ENCODE peak calls at places on chromosomes 12 and 14, in ten cellular contexts. Y is WERI-Rb-1, X is AG04450, K is transverse colon, U is choroid plexus epithelial cell, A is fibroblast of lung, T is lower leg skin, B is cardiac fibroblast, V is esophagus squamous epithelium, J is stomach. H is an unnamed sample.

GRCh38 chr14:33297565-33297964 is 358.9 kb downstream of the NPAS3 start:
- DNase-seq in V (no peak), T (no peak), U (peak; percentile 4), Y (no peak), J (no peak), B (no peak), K (no peak), X (no peak), A (no peak), H (no peak)

GRCh38 chr14:24425704-24426103 is 3.8 kb downstream of the CBLN3 start:
- DNase-seq in B (peak; percentile 91), U (peak; percentile 93), A (peak; percentile 74), K (no peak), Y (no peak), V (no peak), T (no peak), X (no peak), J (no peak), H (peak; percentile 74)

GRCh38 chr12:77947326-77947725 is 116.6 kb downstream of the NAV3 start:
- DNase-seq in T (no peak), B (peak; percentile 71), K (no peak), Y (no peak), V (no peak), U (peak; percentile 89), A (peak; percentile 81), J (no peak), X (no peak), H (peak; percentile 45)

GRCh38 chr12:1289371-1290155 is 298.5 kb downstream of the ERC1 start:
- DNase-seq in A (no peak), T (no peak), K (no peak), X (no peak), Y (no peak), U (peak; percentile 8), J (no peak), V (no peak), B (peak; percentile 7), H (no peak)

GRCh38 chr12:96687719-96688118 is 198.3 kb downstream of the CFAP54 start:
- DNase-seq in A (no peak), J (no peak), X (no peak), K (no peak), B (peak; percentile 20), T (no peak), Y (no peak), U (no peak), V (no peak), H (no peak)

GRCh38 chr14:29894030-29894429 is 33.6 kb downstream of the PRKD1 start:
- DNase-seq in U (no peak), A (no peak), T (no peak), K (no peak), X (no peak), Y (no peak), B (no peak), J (no peak), V (no peak), H (no peak)

GRCh38 chr12:9646794-9647622 is 22.5 kb upstream of the CLEC2D start:
- DNase-seq in X (no peak), J (no peak), U (peak; percentile 48), B (peak; percentile 26), Y (no peak), V (no peak), A (peak; percentile 36), K (no peak), T (no peak), H (no peak)

GRCh38 chr14:97523936-97524335 is 726.8 kb downstream of the VRK1 start:
- DNase-seq in X (no peak), K (no peak), B (no peak), T (no peak), Y (no peak), J (no peak), U (no peak), V (no peak), A (no peak), H (no peak)

GRCh38 chr12:129753596-129753995 is 150.2 kb downstream of the TMEM132D start:
- DNase-seq in Y (no peak), A (no peak), U (peak; percentile 77), B (peak; percentile 8), J (no peak), K (no peak), T (no peak), X (no peak), V (no peak), H (no peak)

GRCh38 chr14:37992489-37992888 is 215.2 kb upstream of the SSTR1 start:
- DNase-seq in V (no peak), T (no peak), U (no peak), A (no peak), B (no peak), J (no peak), X (no peak), Y (peak; percentile 33), K (no peak), H (no peak)

GRCh38 chr12:10027311-10028099 is 3.0 kb upstream of the CLEC9A start:
- DNase-seq in A (peak; percentile 5), X (no peak), B (no peak), T (no peak), Y (no peak), J (no peak), U (peak; percentile 49), V (no peak), K (no peak), H (peak; percentile 6)

GRCh38 chr12:68294246-68294645 is 37.9 kb downstream of the MDM1 start:
- DNase-seq in T (no peak), U (peak; percentile 25), V (no peak), Y (no peak), B (no peak), K (no peak), X (no peak), A (peak; percentile 16), J (no peak), H (no peak)

GRCh38 chr12:40620564-40621019 is 71.6 kb upstream of the CNTN1 start:
- DNase-seq in U (no peak), A (no peak), J (no peak), T (no peak), B (no peak), X (no peak), V (no peak), K (no peak), Y (no peak), H (no peak)

GRCh38 chr12:40618621-40619020 is 73.6 kb upstream of the CNTN1 start:
- DNase-seq in J (no peak), V (no peak), A (no peak), Y (no peak), T (no peak), U (peak; percentile 37), K (no peak), B (no peak), X (no peak), H (peak; percentile 1)

GRCh38 chr12:40616383-40616900 is 75.8 kb upstream of the CNTN1 start:
- DNase-seq in X (no peak), J (no peak), B (no peak), A (no peak), V (no peak), T (no peak), U (no peak), K (no peak), Y (no peak), H (no peak)

GRCh38 chr12:40622246-40622838 is 69.9 kb upstream of the CNTN1 start:
- DNase-seq in K (peak; percentile 41), X (no peak), V (no peak), T (peak; percentile 90), J (peak; percentile 55), Y (peak; percentile 45), U (peak; percentile 77), A (peak; percentile 56), B (peak; percentile 49), H (peak; percentile 77)
- TF ChIP-seq CTCF in K (peak; percentile 71), X (peak; percentile 54), V (peak; percentile 63), T (no peak), J (peak; percentile 39), Y (peak; percentile 55), U (peak; percentile 77), A (peak; percentile 67), B (peak; percentile 62), H (peak; percentile 62)

DNA sequence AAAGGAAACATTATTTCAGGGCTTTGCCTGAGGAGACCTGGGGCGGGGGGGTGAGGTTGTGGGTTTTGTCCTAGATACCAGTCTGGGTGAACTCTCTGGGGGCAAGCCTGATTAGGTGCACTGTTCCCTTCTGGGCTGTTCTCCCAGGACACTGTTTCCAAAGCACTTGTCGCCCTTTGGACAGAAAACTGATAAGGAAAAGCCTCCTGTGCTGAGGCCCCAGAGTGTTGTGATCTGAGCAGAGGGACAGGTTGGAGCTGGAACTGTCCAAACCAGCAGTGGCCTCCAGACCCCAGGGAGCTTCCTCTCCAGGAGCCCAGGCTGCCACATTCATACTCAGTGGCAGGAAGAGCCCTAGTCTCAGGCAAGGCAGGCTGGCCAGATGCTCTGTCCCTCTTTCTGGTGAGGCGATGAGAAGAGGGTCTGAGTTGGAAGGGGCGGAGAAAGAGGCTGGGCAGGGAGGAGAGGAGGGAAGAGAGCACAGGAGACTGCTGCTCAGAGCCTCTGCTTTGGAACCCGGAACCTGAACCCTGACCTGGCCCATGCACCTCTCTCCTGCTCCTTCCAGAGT is 1.9 kb downstream of the GALNT16 start:
- DNase-seq in A (no peak), T (no peak), V (no peak), K (no peak), U (no peak), X (no peak), J (no peak), Y (no peak), B (no peak), H (no peak)
- H3K4me3 ChIP-seq in A (no peak overlapping the region), T (no peak overlapping the region), V (peak overlapping the region; percentile 72), K (peak overlapping the region; percentile 57), U (no peak overlapping the region), X (no peak overlapping the region), J (peak overlapping the region; percentile 55), Y (no peak overlapping the region), B (no peak overlapping the region), H (peak overlapping the region; percentile 84)

DNA sequence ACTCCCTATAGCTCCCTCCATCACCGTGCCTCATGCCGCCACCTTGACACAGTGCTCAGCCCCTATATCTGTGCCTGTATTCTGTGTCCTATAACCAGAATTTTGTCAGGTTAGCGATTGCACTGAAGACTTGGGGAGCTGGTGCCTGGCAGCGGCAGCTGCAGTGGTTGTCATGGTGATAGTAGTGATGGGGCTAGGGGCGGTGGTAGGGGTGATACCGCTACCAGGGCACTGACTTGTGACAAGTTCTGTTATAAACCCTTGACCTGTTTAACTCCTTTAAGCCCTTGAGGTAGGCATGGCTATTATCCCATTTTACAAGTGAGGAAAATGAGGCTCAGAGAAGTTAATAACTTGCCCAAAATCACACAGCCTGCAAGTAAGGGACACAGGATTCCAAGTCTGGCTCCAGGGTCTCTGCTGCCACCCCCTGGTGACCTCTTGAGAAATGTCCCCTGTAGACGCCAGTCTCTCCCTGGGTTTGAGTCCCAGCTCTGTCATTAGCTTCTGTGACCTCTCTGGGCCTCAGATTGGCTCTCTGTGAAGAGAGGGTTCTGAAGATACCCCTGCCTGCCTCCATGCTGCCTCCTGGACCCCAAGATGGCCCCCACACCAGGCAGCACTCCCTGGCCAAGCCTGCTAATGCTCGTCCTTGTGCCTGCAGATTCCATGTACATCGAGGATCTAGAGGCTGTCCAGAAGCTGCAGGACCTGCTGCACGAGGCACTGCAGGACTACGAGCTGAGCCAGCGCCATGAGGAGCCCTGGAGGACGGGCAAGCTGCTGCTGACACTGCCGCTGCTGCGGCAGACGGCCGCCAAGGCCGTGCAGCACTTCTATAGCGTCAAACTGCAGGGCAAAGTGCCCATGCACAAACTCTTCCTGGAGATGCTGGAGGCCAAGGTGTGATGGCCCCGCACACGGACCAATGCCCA is 121.9 kb downstream of the ESRRB start:
- DNase-seq in T (no peak), B (no peak), V (no peak), A (no peak), X (no peak), J (no peak), U (no peak), Y (peak; percentile 52), K (no peak), H (no peak)
- TF ChIP-seq CTCF in T (no peak), B (no peak), V (no peak), A (no peak), X (no peak), J (no peak), U (no peak), Y (peak; percentile 74), K (no peak), H (no peak)

GRCh38 chr12:62813031-62813829 is 121.7 kb downstream of the PPM1H start:
- DNase-seq in J (peak; percentile 61), B (peak; percentile 85), V (no peak), Y (no peak), A (peak; percentile 74), T (peak; percentile 92), U (peak; percentile 83), X (peak; percentile 38), K (peak; percentile 45), H (peak; percentile 86)
- H3K4me3 ChIP-seq in J (no peak overlapping the region), B (no peak overlapping the region), V (no peak overlapping the region), Y (no peak overlapping the region), A (no peak overlapping the region), T (no peak overlapping the region), U (peak overlapping the region; percentile 3), X (peak overlapping the region; percentile 2), K (peak overlapping the region; percentile 5), H (no peak overlapping the region)